ENCODE peak calls at places on chromosomes 12 and 14, in ten cellular contexts. Y is GM20000, C is ovary, Q is astrocyte of the cerebellum, B is astrocyte of the spinal cord, D is adrenal gland, O is BJ, S is progenitor cell of endocrine pancreas, A is upper lobe of left lung, M is cardiac fibroblast. W is an unnamed sample.

GRCh38 chr12:10540776-10541205 is 35.1 kb downstream of the EIF2S3B start:
- DNase-seq in Y (no peak), B (peak; percentile 57), D (no peak), S (no peak), O (no peak), A (no peak), M (peak; percentile 86), C (no peak), Q (peak; percentile 18), W (no peak)

GRCh38 chr12:71685961-71686657 is at the start of gene TMEM19:
- DNase-seq in Y (peak; percentile 88), C (peak; percentile 87), Q (peak; percentile 66), M (peak; percentile 91), O (peak; percentile 56), S (peak; percentile 79), B (peak; percentile 93), A (peak; percentile 96), D (peak; percentile 92), W (peak; percentile 78)

GRCh38 chr14:64704743-64705405 is 650 bp downstream of the PLEKHG3 start:
- DNase-seq in A (peak; percentile 92), D (no peak), B (no peak), Y (peak; percentile 22), O (no peak), Q (no peak), S (peak; percentile 30), M (no peak), C (peak; percentile 61), W (peak; percentile 42)

GRCh38 chr12:39044754-39045153 is 139.4 kb upstream of the CPNE8 start:
- DNase-seq in M (no peak), B (no peak), Q (no peak), O (no peak), C (no peak), D (no peak), S (no peak), Y (no peak), A (no peak), W (no peak)

GRCh38 chr12:42097971-42098370 is 46.7 kb downstream of the GXYLT1 start:
- DNase-seq in S (no peak), A (no peak), O (no peak), Y (peak; percentile 51), M (peak; percentile 32), C (no peak), B (no peak), D (no peak), Q (no peak), W (no peak)

GRCh38 chr12:110785240-110785639 is 42.5 kb upstream of the PPP1CC start:
- DNase-seq in Y (no peak), Q (no peak), B (no peak), S (no peak), M (no peak), A (no peak), O (no peak), C (no peak), D (no peak), W (no peak)

GRCh38 chr14:57066463-57066862 is 202.2 kb downstream of the EXOC5 start:
- DNase-seq in D (no peak), S (no peak), O (no peak), B (no peak), C (no peak), M (no peak), Q (no peak), A (no peak), Y (no peak), W (no peak)

GRCh38 chr12:19893514-19893913 is 454.2 kb downstream of the AEBP2 start:
- DNase-seq in M (peak; percentile 70), Q (no peak), C (no peak), B (peak; percentile 52), A (no peak), O (no peak), Y (peak; percentile 25), S (no peak), D (no peak), W (no peak)

GRCh38 chr12:77231548-77231947 is 166.2 kb upstream of the E2F7 start:
- DNase-seq in C (peak; percentile 93), Y (no peak), A (no peak), M (peak; percentile 54), B (peak; percentile 76), S (no peak), D (peak; percentile 59), Q (peak; percentile 67), O (peak; percentile 28), W (no peak)

GRCh38 chr14:100341301-100342031 is 18.3 kb downstream of the SLC25A47 start:
- DNase-seq in O (peak; percentile 40), S (no peak), A (no peak), D (peak; percentile 72), Q (peak; percentile 42), B (peak; percentile 76), M (peak; percentile 89), Y (peak; percentile 81), C (no peak), W (no peak)

GRCh38 chr14:93954900-93955891 is 21.2 kb downstream of the ASB2 start:
- DNase-seq in S (no peak), A (no peak), C (no peak), O (no peak), Q (no peak), M (no peak), D (no peak), Y (peak; percentile 62), B (no peak), W (peak; percentile 59)

GRCh38 chr12:2266666-2267623 is 214.2 kb downstream of the CACNA1C start:
- DNase-seq in M (no peak), O (no peak), Y (no peak), C (no peak), S (no peak), D (no peak), B (no peak), Q (no peak), A (no peak), W (no peak)

GRCh38 chr12:130357241-130357640 is 19.6 kb downstream of the PIWIL1 start:
- DNase-seq in M (no peak), B (no peak), O (no peak), D (no peak), S (no peak), A (no peak), Q (no peak), Y (no peak), C (no peak), W (no peak)

GRCh38 chr12:45244561-45245348 is 28.9 kb downstream of the ANO6 start:
- DNase-seq in D (no peak), S (no peak), Y (no peak), A (no peak), M (peak; percentile 75), Q (no peak), O (no peak), C (no peak), B (peak; percentile 66), W (no peak)
- TF ChIP-seq CTCF in D (peak; percentile 12), S (no peak), Y (no peak), A (no peak), M (no peak), Q (no peak), O (no peak), C (no peak), B (no peak), W (no peak)

GRCh38 chr12:102169922-102170698 is 27.5 kb downstream of the PMCH start:
- DNase-seq in S (no peak), C (no peak), A (no peak), Y (peak; percentile 12), B (peak; percentile 32), O (no peak), M (peak; percentile 58), Q (peak; percentile 6), D (no peak), W (no peak)
- TF ChIP-seq CTCF in S (peak; percentile 80), C (no peak), A (peak; percentile 41), Y (peak; percentile 48), B (peak; percentile 74), O (peak; percentile 73), M (peak; percentile 73), Q (peak; percentile 80), D (peak; percentile 44), W (peak; percentile 62)

GRCh38 chr14:69685716-69686115 is 74.3 kb downstream of the SUSD6 start:
- DNase-seq in A (peak; percentile 64), M (peak; percentile 75), O (no peak), B (peak; percentile 60), Y (no peak), Q (peak; percentile 65), C (peak; percentile 73), S (no peak), D (peak; percentile 72), W (no peak)
- TF ChIP-seq CTCF in A (no peak), M (peak; percentile 1), O (no peak), B (no peak), Y (no peak), Q (no peak), C (no peak), S (no peak), D (no peak), W (no peak)

GRCh38 chr12:54232790-54233189 is 44.0 kb upstream of the SMUG1 start:
- DNase-seq in C (no peak), B (peak; percentile 52), O (no peak), D (no peak), Y (no peak), A (no peak), S (no peak), Q (peak; percentile 28), M (peak; percentile 75), W (no peak)
- TF ChIP-seq CTCF in C (no peak), B (no peak), O (peak; percentile 39), D (no peak), Y (no peak), A (no peak), S (peak; percentile 34), Q (peak; percentile 30), M (peak; percentile 26), W (no peak)

DNA sequence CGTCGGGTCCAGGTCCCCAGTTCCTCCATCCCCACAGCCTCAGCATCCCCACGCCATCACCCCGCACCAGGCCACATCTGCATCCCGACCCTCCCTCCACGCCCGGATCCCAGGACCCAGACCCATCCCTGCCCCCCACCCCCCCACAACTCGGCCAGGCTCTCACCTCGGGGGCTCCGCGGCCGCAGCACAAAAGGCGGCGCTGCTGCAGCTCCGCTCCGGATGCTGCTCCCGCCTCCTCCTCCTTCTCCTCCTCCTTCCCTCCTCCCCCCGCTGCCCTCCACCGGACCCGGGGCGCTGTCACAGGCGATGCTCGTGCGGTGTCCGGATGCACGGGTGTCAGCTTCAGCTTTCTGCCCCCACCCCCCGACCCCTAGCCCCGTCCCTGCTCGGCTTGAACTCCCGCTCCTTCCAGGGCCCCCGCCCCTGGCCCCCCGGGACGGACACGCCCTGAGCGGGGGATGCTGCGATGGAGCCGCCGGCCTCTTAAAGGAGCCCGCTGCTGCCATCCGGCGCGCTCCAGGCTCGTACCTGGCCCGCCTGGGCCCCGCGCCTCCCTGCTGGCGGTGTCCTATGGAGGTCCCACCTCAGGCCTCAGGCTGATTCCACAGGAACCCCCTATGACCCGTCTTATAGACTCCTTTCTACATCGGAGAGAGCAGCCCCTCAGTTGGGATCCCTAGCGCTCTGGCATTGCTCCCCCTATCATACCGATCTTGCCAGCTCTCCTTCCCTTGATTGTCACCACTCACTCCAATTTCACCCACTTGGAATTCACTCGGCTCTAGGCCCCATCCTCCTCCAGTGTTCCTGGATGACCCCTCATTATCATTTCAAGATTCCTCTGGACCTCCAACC is at the start of gene MAP3K12:
- DNase-seq in C (peak; percentile 84), B (peak; percentile 51), O (no peak), Y (peak; percentile 65), M (peak; percentile 56), D (peak; percentile 70), Q (no peak), S (no peak), A (peak; percentile 92), W (peak; percentile 46)
- TF ChIP-seq CTCF in C (no peak), B (peak; percentile 21), O (peak; percentile 26), Y (peak; percentile 24), M (no peak), D (peak; percentile 3), Q (peak; percentile 10), S (no peak), A (no peak), W (no peak)

GRCh38 chr14:27587103-27587502 is 989.3 kb upstream of the NOVA1 start:
- DNase-seq in C (no peak), Y (no peak), B (no peak), S (no peak), A (no peak), D (no peak), Q (no peak), M (no peak), O (no peak), W (no peak)
- TF ChIP-seq CTCF in C (no peak), Y (no peak), B (no peak), S (peak; percentile 48), A (no peak), D (no peak), Q (no peak), M (no peak), O (no peak), W (no peak)

W was measured in natural killer cell.